ENCODE peak calls at places on chromosomes 3 and 15, in five cellular contexts. N, T, X, K and M are unnamed samples.

GRCh38 chr3:14824646-14825045 is 5.9 kb downstream of the FGD5 start:
- DNase-seq in K (no peak), N (no peak), T (no peak), X (no peak), M (no peak)

GRCh38 chr3:67719333-67719732 is 64.9 kb upstream of the SUCLG2 start:
- DNase-seq in N (no peak), X (no peak), T (no peak), K (no peak), M (no peak)

GRCh38 chr15:82530606-82531379 is 9.5 kb downstream of the RPS17 start:
- DNase-seq in K (peak; percentile 59), T (peak; percentile 87), X (peak; percentile 76), N (peak; percentile 86), M (peak; percentile 86)

GRCh38 chr3:52555056-52555455 is 18.7 kb downstream of the UQCC5 start:
- DNase-seq in X (no peak), K (no peak), T (no peak), N (no peak), M (no peak)

GRCh38 chr15:94793641-94794040 is 562.3 kb downstream of the MCTP2 start:
- DNase-seq in X (peak; percentile 37), N (no peak), K (no peak), T (no peak), M (no peak)

GRCh38 chr3:124660606-124661005 is 69.6 kb upstream of the UMPS start:
- DNase-seq in N (no peak), T (no peak), K (no peak), X (no peak), M (no peak)

GRCh38 chr3:102529452-102529851 is 94.6 kb downstream of the ZPLD1 start:
- DNase-seq in X (peak; percentile 41), T (no peak), K (peak; percentile 26), N (peak; percentile 32), M (no peak)

GRCh38 chr3:142785996-142786395 is 62.2 kb downstream of the TRPC1 start:
- DNase-seq in K (no peak), T (no peak), X (no peak), N (no peak), M (no peak)

GRCh38 chr3:152942366-152942765 is 107.4 kb downstream of the P2RY1 start:
- DNase-seq in K (no peak), T (no peak), X (no peak), N (no peak), M (no peak)

GRCh38 chr3:37907906-37908305 is 46.2 kb downstream of the CTDSPL start:
- DNase-seq in N (no peak), K (no peak), T (no peak), X (peak; percentile 43), M (no peak)

GRCh38 chr3:88301273-88302002 is 151.7 kb downstream of the C3orf38 start:
- DNase-seq in N (peak; percentile 8), T (no peak), X (no peak), K (no peak), M (no peak)

GRCh38 chr15:63473999-63474809 is 30.2 kb upstream of the USP3 start:
- DNase-seq in N (peak; percentile 95), X (peak; percentile 73), T (peak; percentile 75), K (peak; percentile 72), M (no peak)

GRCh38 chr15:44101944-44102343 is 93.1 kb downstream of the FRMD5 start:
- DNase-seq in X (no peak), T (no peak), N (peak; percentile 8), K (peak; percentile 91), M (no peak)

GRCh38 chr3:57076422-57076951 is 16.0 kb downstream of the SPATA12 start:
- DNase-seq in K (no peak), T (no peak), N (no peak), X (no peak), M (no peak)

GRCh38 chr15:44087578-44088190 is 107.4 kb downstream of the FRMD5 start:
- DNase-seq in T (no peak), K (peak; percentile 94), X (no peak), N (peak; percentile 58), M (no peak)

GRCh38 chr15:48285329-48286214 is 45.7 kb upstream of the DUT start:
- DNase-seq in N (peak; percentile 71), T (peak; percentile 57), X (peak; percentile 79), K (peak; percentile 92), M (no peak)

DNA sequence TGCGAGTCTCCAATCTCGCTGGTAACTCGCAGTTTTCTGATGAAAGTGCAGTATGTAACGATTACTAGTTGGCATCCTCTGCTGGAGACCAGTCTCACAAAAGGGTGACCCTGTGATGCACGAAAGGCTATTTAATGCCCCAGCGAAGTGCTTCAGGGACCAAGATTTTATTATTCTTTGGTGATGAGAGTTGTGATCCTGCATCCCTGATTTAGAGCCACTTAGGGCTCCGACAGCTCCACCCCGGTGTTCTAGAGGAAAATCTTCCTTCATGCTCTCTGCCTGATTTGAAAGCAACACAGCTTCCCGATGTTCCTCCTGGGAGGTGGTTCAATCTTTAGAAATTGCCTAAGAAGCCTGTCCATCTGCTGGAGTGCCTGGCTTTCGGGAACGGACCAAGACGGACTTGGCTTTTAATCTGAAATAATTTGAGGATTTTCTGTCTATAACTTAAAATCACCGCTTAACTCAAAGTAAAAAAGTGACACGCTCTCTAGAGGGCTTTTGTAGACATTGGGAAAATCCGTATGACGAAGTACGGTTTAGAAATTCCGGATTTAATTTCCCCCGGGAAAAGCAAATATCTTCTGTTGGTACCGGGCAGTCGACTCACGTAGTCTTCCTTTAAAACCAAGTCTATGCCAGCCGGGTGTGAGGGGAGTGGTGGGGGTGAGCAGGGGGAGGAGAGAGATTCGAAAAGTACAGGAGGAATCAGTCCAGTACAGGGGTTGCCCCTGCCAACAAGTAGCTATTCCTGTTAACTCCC is 990 bp upstream of the ALCAM start:
- DNase-seq in N (peak; percentile 71), K (peak; percentile 82), T (peak; percentile 24), X (peak; percentile 50), M (peak; percentile 48)
- TF ChIP-seq CTCF in N (no peak), K (peak; percentile 3), T (no peak), X (no peak), M (no peak)

GRCh38 chr15:52292780-52293392 is 2.7 kb downstream of the MYO5C start:
- DNase-seq in T (no peak), N (peak; percentile 46), X (no peak), K (no peak), M (no peak)

GRCh38 chr15:52291204-52291603 is 4.4 kb downstream of the MYO5C start:
- DNase-seq in X (no peak), N (no peak), T (no peak), K (no peak), M (no peak)

GRCh38 chr15:52295421-52295991 is at the start of gene MYO5C:
- DNase-seq in K (no peak), X (peak; percentile 87), N (peak; percentile 83), T (peak; percentile 95), M (peak; percentile 96)

GRCh38 chr15:52290800-52291199 is 4.8 kb downstream of the MYO5C start:
- DNase-seq in T (no peak), N (no peak), K (no peak), X (no peak), M (no peak)

GRCh38 chr15:52294881-52295420 is 653 bp downstream of the MYO5C start:
- DNase-seq in N (no peak), X (peak; percentile 36), K (no peak), T (no peak), M (no peak)
- H3K4me3 ChIP-seq in N (peak overlapping the region; percentile 76), X (peak overlapping the region; percentile 74), K (no peak overlapping the region), T (peak overlapping the region; percentile 56), M (peak overlapping the region; percentile 57)

GRCh38 chr3:167100200-167100599 is 279.9 kb downstream of the ZBBX start:
- DNase-seq in K (no peak), N (no peak), X (no peak), T (no peak), M (no peak)

GRCh38 chr3:167100651-167101050 is 279.4 kb downstream of the ZBBX start:
- DNase-seq in K (no peak), X (no peak), N (no peak), T (no peak), M (no peak)

GRCh38 chr3:167106456-167106855 is 273.6 kb downstream of the ZBBX start:
- DNase-seq in T (no peak), N (no peak), X (no peak), K (no peak), M (no peak)

GRCh38 chr3:167102071-167102470 is 278.0 kb downstream of the ZBBX start:
- DNase-seq in T (no peak), X (peak; percentile 51), K (no peak), N (peak; percentile 6), M (no peak)
- TF ChIP-seq CTCF in T (no peak), X (peak; percentile 64), K (no peak), N (no peak), M (no peak)

DNA sequence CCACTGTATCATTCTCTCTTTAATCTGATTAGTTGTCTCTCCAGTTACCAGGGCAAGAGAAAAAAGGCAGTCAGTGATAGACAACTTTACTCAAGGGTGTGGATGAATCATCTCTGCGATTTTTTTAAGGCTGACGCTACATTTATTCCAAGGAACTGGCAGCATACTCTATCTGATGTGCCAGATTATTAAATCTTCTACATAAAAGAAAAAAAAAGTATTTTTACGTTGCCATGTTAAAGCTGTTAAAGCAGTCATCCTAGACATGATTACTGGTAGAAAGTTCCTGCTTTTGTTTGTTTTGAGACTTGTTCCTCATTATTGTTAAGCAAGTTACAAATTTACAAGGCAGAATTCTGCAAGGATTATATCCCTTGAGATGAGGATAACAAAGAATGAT is 121.8 kb downstream of the CBLB start:
- DNase-seq in N (peak; percentile 25), K (peak; percentile 88), X (no peak), T (no peak), M (no peak)
- H3K4me3 ChIP-seq in N (no peak overlapping the region), K (no peak overlapping the region), X (no peak overlapping the region), T (no peak overlapping the region), M (no peak overlapping the region)

GRCh38 chr3:47664519-47664918 is 85.9 kb upstream of the CSPG5 start:
- DNase-seq in K (no peak), N (peak; percentile 37), X (peak; percentile 28), T (no peak), M (no peak)
- TF ChIP-seq CTCF in K (peak; percentile 36), N (no peak), X (peak; percentile 42), T (no peak), M (peak; percentile 28)

GRCh38 chr3:190722181-190722905 is 140.2 kb downstream of the GMNC start:
- DNase-seq in N (no peak), T (no peak), K (no peak), X (no peak), M (no peak)

GRCh38 chr3:190716961-190717360 is 145.5 kb downstream of the GMNC start:
- DNase-seq in X (no peak), N (no peak), K (no peak), T (no peak), M (no peak)

GRCh38 chr3:190718097-190718496 is 144.4 kb downstream of the GMNC start:
- DNase-seq in N (peak; percentile 2), X (no peak), T (no peak), K (no peak), M (no peak)

GRCh38 chr3:190721330-190721729 is 141.2 kb downstream of the GMNC start:
- DNase-seq in X (no peak), T (no peak), K (no peak), N (no peak), M (no peak)

DNA sequence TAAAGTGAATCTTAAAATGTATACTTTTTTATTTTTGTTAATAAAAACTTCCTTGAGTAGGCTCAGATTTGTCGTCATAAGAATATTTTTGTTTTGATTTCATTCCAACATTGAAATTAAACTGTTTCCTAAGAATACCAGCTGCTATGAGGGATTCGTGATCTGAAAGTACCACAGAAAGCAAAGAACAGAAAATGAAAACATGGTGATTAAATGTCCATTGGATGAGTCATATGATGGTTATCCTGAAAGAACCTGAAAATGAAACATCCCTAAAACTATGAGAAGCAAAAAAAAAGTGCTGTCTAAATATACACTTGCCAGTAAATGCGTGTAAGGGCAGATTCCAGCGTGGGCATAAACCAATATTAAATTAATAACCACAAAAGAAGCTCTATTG is 143.8 kb downstream of the GMNC start:
- DNase-seq in N (no peak), T (no peak), X (no peak), K (peak; percentile 83), M (no peak)
- H3K4me3 ChIP-seq in N (no peak overlapping the region), T (no peak overlapping the region), X (no peak overlapping the region), K (no peak overlapping the region), M (peak overlapping the region; percentile 11)